ENCODE peak calls at places on chromosomes 1 and 21, in four cellular contexts. H, N, X and A are unnamed samples.

GRCh38 chr1:58515794-58516401 is 30.6 kb downstream of the OMA1 start:
- DNase-seq in H (peak), N (peak), X (peak), A (peak)

GRCh38 chr1:223244366-223245103 is 101.5 kb upstream of the TLR5 start:
- DNase-seq in H (no peak), N (no peak), X (no peak), A (peak)

GRCh38 chr1:209454340-209455014 is 129.0 kb upstream of the CAMK1G start:
- DNase-seq in H (no peak), N (no peak), X (no peak), A (no peak)

GRCh38 chr1:92934395-92935378 is 26.6 kb downstream of the DIPK1A start:
- DNase-seq in H (peak), N (no peak), X (peak), A (peak)

GRCh38 chr1:2004867-2005266 is 1.3 kb upstream of the CFAP74 start:
- DNase-seq in H (no peak), N (no peak), X (no peak), A (no peak)

GRCh38 chr1:51569284-51570062 is 47.4 kb upstream of the OSBPL9 start:
- DNase-seq in H (no peak), N (peak), X (no peak), A (peak)

GRCh38 chr1:46455951-46456350 is 33.7 kb upstream of the DMBX1 start:
- DNase-seq in H (peak), N (no peak), X (no peak), A (no peak)

GRCh38 chr1:77565321-77565720 is 117.1 kb downstream of the ZZZ3 start:
- DNase-seq in H (no peak), N (no peak), X (no peak), A (no peak)

GRCh38 chr21:35223480-35224156 is 174.5 kb upstream of the RUNX1 start:
- DNase-seq in H (peak), N (no peak), X (no peak), A (no peak)

GRCh38 chr21:46486481-46487000 is 27.9 kb downstream of the DIP2A start:
- DNase-seq in H (no peak), N (no peak), X (no peak), A (no peak)

GRCh38 chr1:181092056-181092455 is 3.6 kb downstream of the IER5 start:
- DNase-seq in H (no peak), N (no peak), X (no peak), A (no peak)

GRCh38 chr1:19044975-19045831 is 88.7 kb upstream of the IFFO2 start:
- DNase-seq in H (no peak), N (no peak), X (no peak), A (no peak)

GRCh38 chr1:112935474-112936289 is 20.3 kb downstream of the SLC16A1 start:
- DNase-seq in H (no peak), N (no peak), X (peak), A (peak)

GRCh38 chr1:115469703-115470476 is 131.8 kb upstream of the NGF start:
- DNase-seq in H (peak), N (peak), X (peak), A (peak)

GRCh38 chr1:217881131-217881543 is 250.0 kb downstream of the SPATA17 start:
- DNase-seq in H (no peak), N (no peak), X (no peak), A (no peak)

GRCh38 chr21:42101246-42101645 is 30.1 kb downstream of the UMODL1 start:
- DNase-seq in H (no peak), N (no peak), X (no peak), A (no peak)

GRCh38 chr1:22143586-22144033 is 713 bp upstream of the WNT4 start:
- DNase-seq in H (no peak), N (no peak), X (no peak), A (no peak)